ENCODE peak calls at places on chromosomes 6 and 20, in nine cellular contexts. F is esophagus muscularis mucosa; N is ascending aorta; B is IMR-90; X is Peyer's patch; J is right atrium auricular region; T is adrenal gland; G is CD4-positive, CD25-positive, alpha-beta regulatory T cell; C is stomach. H is an unnamed sample.

GRCh38 chr20:10419550-10420133 is 14.4 kb downstream of the MKKS start:
- DNase-seq in F (no peak), N (no peak), B (peak), X (no peak), J (no peak), T (no peak), G (no peak), C (no peak), H (no peak)

GRCh38 chr6:26447257-26447656 is 7.0 kb downstream of the BTN3A3 start:
- DNase-seq in F (no peak), N (no peak), B (no peak), X (no peak), J (no peak), T (no peak), G (no peak), C (no peak), H (no peak)

GRCh38 chr6:138004423-138005287 is 102.6 kb downstream of the PERP start:
- DNase-seq in F (no peak), N (no peak), B (peak), X (peak), J (no peak), T (no peak), G (peak), C (no peak), H (no peak)

GRCh38 chr6:139784222-139784769 is 409.8 kb upstream of the CITED2 start:
- DNase-seq in F (no peak), N (no peak), B (peak), X (no peak), J (no peak), T (no peak), G (no peak), C (no peak), H (no peak)

GRCh38 chr6:3731700-3732099 is 19.8 kb downstream of the PXDC1 start:
- DNase-seq in F (no peak), N (no peak), B (no peak), X (no peak), J (no peak), T (no peak), G (no peak), C (no peak), H (no peak)

GRCh38 chr20:58043866-58044140 is 184.7 kb downstream of the ANKRD60 start:
- DNase-seq in F (peak), N (no peak), B (no peak), X (no peak), J (no peak), T (no peak), G (no peak), C (no peak), H (no peak)

GRCh38 chr6:106501836-106502447 is 127.4 kb downstream of the RTN4IP1 start:
- DNase-seq in F (no peak), N (no peak), B (no peak), X (no peak), J (no peak), T (no peak), G (no peak), C (no peak), H (peak)

GRCh38 chr6:16760536-16761468 is at the start of gene ATXN1:
- DNase-seq in F (no peak), N (no peak), B (peak), X (peak), J (no peak), T (peak), G (no peak), C (peak), H (peak)

GRCh38 chr6:107668826-107669474 is 155.2 kb downstream of the SCML4 start:
- DNase-seq in F (no peak), N (no peak), B (no peak), X (peak), J (no peak), T (no peak), G (peak), C (no peak), H (no peak)

GRCh38 chr20:19598117-19598516 is 159.9 kb upstream of the RIN2 start:
- DNase-seq in F (no peak), N (no peak), B (no peak), X (no peak), J (no peak), T (no peak), G (no peak), C (no peak), H (no peak)

GRCh38 chr6:7230956-7231713 is 81.9 kb downstream of the SSR1 start:
- DNase-seq in F (no peak), N (no peak), B (no peak), X (peak), J (no peak), T (no peak), G (no peak), C (no peak), H (no peak)
- H3K27ac ChIP-seq in F (no peak), N (no peak), B (no peak), X (no peak), J (no peak), T (no peak), G (no peak), C (no peak), H (no peak)

DNA sequence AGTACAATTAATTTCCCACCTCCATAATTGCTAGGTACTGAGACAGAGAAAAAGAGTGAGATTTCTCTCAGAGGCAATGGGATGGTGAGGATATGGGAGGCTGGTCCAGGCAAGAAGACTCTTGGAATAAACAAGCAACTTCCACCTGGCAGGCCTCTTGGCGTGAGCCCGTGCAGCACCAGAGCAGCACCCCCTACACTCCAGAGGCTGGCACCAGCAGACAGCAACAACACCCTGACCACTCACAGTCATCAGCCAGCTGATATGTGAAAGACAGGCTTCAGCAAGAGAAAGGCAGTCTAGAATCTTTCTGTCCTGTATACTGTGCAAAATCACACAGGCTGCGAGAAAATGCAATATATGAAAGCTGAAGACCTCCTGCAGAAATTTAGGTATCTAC is 59.7 kb downstream of the KIF13A start:
- DNase-seq in F (peak), N (no peak), B (no peak), X (no peak), J (no peak), T (no peak), G (no peak), C (no peak), H (no peak)
- H3K27ac ChIP-seq in F (peak), N (peak), B (peak), X (peak), J (peak), T (no peak), G (no peak), C (no peak), H (no peak)

GRCh38 chr6:52654007-52654406 is 16.9 kb upstream of the TMEM14A start:
- DNase-seq in F (no peak), N (no peak), B (no peak), X (no peak), J (no peak), T (no peak), G (no peak), C (no peak), H (no peak)

GRCh38 chr6:52653151-52653550 is 17.8 kb upstream of the TMEM14A start:
- DNase-seq in F (no peak), N (no peak), B (no peak), X (no peak), J (no peak), T (no peak), G (no peak), C (no peak), H (no peak)

GRCh38 chr6:52654592-52654991 is 16.3 kb upstream of the TMEM14A start:
- DNase-seq in F (no peak), N (no peak), B (no peak), X (no peak), J (no peak), T (no peak), G (no peak), C (no peak), H (no peak)

GRCh38 chr6:52649521-52649920 is 21.4 kb upstream of the TMEM14A start:
- DNase-seq in F (no peak), N (no peak), B (peak), X (no peak), J (no peak), T (no peak), G (no peak), C (no peak), H (no peak)

GRCh38 chr6:52650946-52651345 is 20.0 kb upstream of the TMEM14A start:
- DNase-seq in F (no peak), N (no peak), B (peak), X (no peak), J (no peak), T (no peak), G (no peak), C (no peak), H (no peak)
- H3K27ac ChIP-seq in F (no peak), N (no peak), B (no peak), X (no peak), J (no peak), T (no peak), G (no peak), C (no peak), H (no peak)

DNA sequence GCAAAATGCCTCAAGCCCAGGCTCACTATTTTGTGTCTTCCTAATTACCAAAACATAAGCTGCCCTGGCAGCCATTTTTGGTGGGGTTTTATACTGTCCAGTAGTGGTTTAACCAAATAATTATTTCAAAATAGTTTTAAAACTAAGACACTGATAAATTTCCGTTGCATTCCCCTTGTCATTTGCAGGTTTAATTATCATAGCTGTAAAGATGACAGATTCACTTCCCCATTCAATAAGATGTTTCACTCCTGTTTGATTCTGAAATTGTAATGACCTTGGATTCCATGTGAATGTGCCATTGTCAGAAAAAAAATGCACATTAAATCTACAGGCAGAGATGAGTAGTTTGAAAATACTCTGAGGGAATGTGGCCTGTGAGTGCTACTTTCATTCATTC is 172.0 kb downstream of the COL9A1 start:
- DNase-seq in F (no peak), N (no peak), B (no peak), X (no peak), J (no peak), T (no peak), G (no peak), C (no peak), H (no peak)
- H3K27ac ChIP-seq in F (no peak), N (no peak), B (no peak), X (no peak), J (no peak), T (no peak), G (no peak), C (no peak), H (no peak)

GRCh38 chr6:55696041-55696440 is 117.0 kb upstream of the HMGCLL1 start:
- DNase-seq in F (no peak), N (no peak), B (no peak), X (no peak), J (no peak), T (no peak), G (no peak), C (no peak), H (no peak)
- H3K27ac ChIP-seq in F (no peak), N (no peak), B (no peak), X (no peak), J (no peak), T (no peak), G (no peak), C (no peak), H (no peak)

GRCh38 chr6:125791151-125791819 is 525 bp downstream of the NCOA7 start:
- DNase-seq in F (no peak), N (no peak), B (peak), X (peak), J (peak), T (peak), G (peak), C (peak), H (peak)

GRCh38 chr6:125787791-125788190 is 3.0 kb upstream of the NCOA7 start:
- DNase-seq in F (no peak), N (no peak), B (peak), X (no peak), J (no peak), T (no peak), G (peak), C (peak), H (peak)

GRCh38 chr6:125790403-125791150 is at the start of gene NCOA7:
- DNase-seq in F (peak), N (peak), B (peak), X (peak), J (peak), T (peak), G (peak), C (peak), H (peak)

GRCh38 chr6:125789576-125790402 is 971 bp upstream of the NCOA7 start:
- DNase-seq in F (no peak), N (no peak), B (peak), X (peak), J (no peak), T (peak), G (peak), C (peak), H (peak)

GRCh38 chr6:125789167-125789566 is 1.6 kb upstream of the NCOA7 start:
- DNase-seq in F (no peak), N (no peak), B (no peak), X (peak), J (no peak), T (peak), G (peak), C (no peak), H (no peak)
- H3K27ac ChIP-seq in F (peak), N (peak), B (no peak), X (peak), J (peak), T (peak), G (peak), C (peak), H (no peak)

GRCh38 chr20:50579511-50579910 is 69.3 kb downstream of the PTPN1 start:
- DNase-seq in F (no peak), N (no peak), B (no peak), X (no peak), J (no peak), T (peak), G (no peak), C (no peak), H (no peak)
- H3K27ac ChIP-seq in F (no peak), N (no peak), B (no peak), X (no peak), J (no peak), T (no peak), G (no peak), C (peak), H (no peak)